ENCODE peak calls at places on chromosome 7, in eight cellular contexts. U is HTR-8/SVneo; X is A172; K is upper lobe of right lung; W is NCI-H1105 treated with DMSO at 0.1 percent for 48 hours; M is naive thymus-derived CD8-positive, alpha-beta T cell; D is ELF-1; N is sigmoid colon. Z is an unnamed sample.

GRCh38 chr7:29126804-29127203 is 19.5 kb downstream of the CPVL start:
- DNase-seq in K (no peak), N (no peak), D (no peak), M (no peak), W (no peak), X (peak), U (no peak), Z (no peak)

GRCh38 chr7:6576024-6576866 is 1.0 kb upstream of the ZDHHC4 start:
- DNase-seq in U (no peak), M (no peak), D (no peak), K (no peak), N (no peak), W (no peak), X (no peak), Z (no peak)

GRCh38 chr7:3107889-3108570 is 64.4 kb upstream of the CARD11 start:
- DNase-seq in K (no peak), M (no peak), N (no peak), W (no peak), U (no peak), X (no peak), D (no peak), Z (no peak)

GRCh38 chr7:2017914-2018785 is 214.6 kb downstream of the MAD1L1 start:
- DNase-seq in N (peak), D (no peak), M (no peak), U (no peak), X (no peak), K (peak), W (no peak), Z (no peak)

GRCh38 chr7:55774327-55775050 is 88.1 kb downstream of the SEPTIN14 start:
- DNase-seq in K (no peak), U (no peak), W (peak), D (peak), N (no peak), M (no peak), X (no peak), Z (peak)

GRCh38 chr7:20385121-20385520 is 54.4 kb downstream of the ITGB8 start:
- DNase-seq in K (no peak), X (no peak), N (no peak), M (no peak), U (no peak), D (no peak), W (no peak), Z (no peak)

GRCh38 chr7:31056775-31057346 is 4.8 kb downstream of the ADCYAP1R1 start:
- DNase-seq in D (no peak), K (no peak), U (no peak), X (no peak), M (no peak), N (no peak), W (peak), Z (no peak)

GRCh38 chr7:47266131-47266706 is 315.7 kb downstream of the TNS3 start:
- DNase-seq in U (peak), X (peak), K (peak), N (peak), W (peak), M (peak), D (peak), Z (peak)

GRCh38 chr7:84092207-84092606 is 102.4 kb downstream of the SEMA3A start:
- DNase-seq in U (peak), W (no peak), D (no peak), N (no peak), X (peak), M (peak), K (no peak), Z (no peak)

GRCh38 chr7:618539-619355 is 99.1 kb upstream of the PDGFA start:
- DNase-seq in N (no peak), U (no peak), M (peak), D (no peak), X (no peak), K (peak), W (no peak), Z (no peak)

GRCh38 chr7:3266240-3266639 is 34.8 kb upstream of the SDK1 start:
- DNase-seq in U (no peak), X (no peak), W (no peak), N (no peak), M (no peak), D (no peak), K (no peak), Z (no peak)

GRCh38 chr7:69687739-69688431 is 89.6 kb downstream of the AUTS2 start:
- DNase-seq in W (peak), X (no peak), M (no peak), N (no peak), D (no peak), U (no peak), K (no peak), Z (no peak)

GRCh38 chr7:6425948-6426347 is 21.8 kb downstream of the DAGLB start:
- DNase-seq in U (no peak), K (no peak), N (no peak), X (no peak), W (no peak), D (no peak), M (no peak), Z (no peak)

GRCh38 chr7:365593-365992 is 75.6 kb downstream of the FOXL3 start:
- DNase-seq in K (peak), M (no peak), D (no peak), W (no peak), N (peak), X (no peak), U (no peak), Z (no peak)

GRCh38 chr7:81299272-81299671 is 380.4 kb upstream of the SEMA3C start:
- DNase-seq in K (no peak), U (peak), M (no peak), W (no peak), D (no peak), N (no peak), X (peak), Z (no peak)

GRCh38 chr7:15862016-15862780 is 175.7 kb upstream of the MEOX2 start:
- DNase-seq in D (no peak), K (no peak), M (no peak), W (no peak), X (no peak), U (no peak), N (no peak), Z (no peak)

GRCh38 chr7:4830176-4830575 is 31.7 kb downstream of the PAPOLB start:
- DNase-seq in K (peak), X (peak), W (peak), M (peak), N (peak), D (peak), U (peak), Z (peak)

GRCh38 chr7:30817060-30817770 is 46.0 kb downstream of the MINDY4 start:
- DNase-seq in U (peak), M (no peak), K (no peak), N (no peak), W (no peak), X (no peak), D (no peak), Z (no peak)

GRCh38 chr7:131540491-131541162 is 15.8 kb downstream of the PODXL start:
- DNase-seq in M (no peak), K (peak), X (no peak), N (peak), U (no peak), W (no peak), D (peak), Z (no peak)